ENCODE peak calls at places on chromosomes 5 and 9, in eight cellular contexts. F, O, H, D, S, A, N and M are unnamed samples.

GRCh38 chr5:159304961-159305595 is 25.2 kb downstream of the IL12B start:
- DNase-seq in S (no peak), D (no peak), A (no peak), H (peak), F (no peak), N (no peak), O (no peak), M (no peak)

GRCh38 chr9:106761493-106761892 is 101.5 kb upstream of the ZNF462 start:
- DNase-seq in O (no peak), A (no peak), S (no peak), N (no peak), H (no peak), D (no peak), F (no peak), M (no peak)

GRCh38 chr5:149747141-149747832 is 17.2 kb downstream of the PPARGC1B start:
- DNase-seq in O (no peak), F (no peak), D (no peak), H (peak), N (no peak), A (no peak), S (no peak), M (no peak)

GRCh38 chr5:96256795-96257470 is 176.1 kb downstream of the PCSK1 start:
- DNase-seq in A (no peak), F (peak), S (peak), D (no peak), O (no peak), N (no peak), H (peak), M (no peak)

GRCh38 chr9:83231039-83231438 is 168.1 kb upstream of the RASEF start:
- DNase-seq in F (no peak), O (no peak), S (no peak), A (no peak), D (no peak), N (no peak), H (no peak), M (no peak)

GRCh38 chr9:4297151-4297794 is 2.6 kb downstream of the GLIS3 start:
- DNase-seq in A (peak), S (peak), H (peak), D (no peak), O (no peak), F (peak), N (peak), M (peak)

GRCh38 chr9:12695474-12695873 is 2.3 kb downstream of the TYRP1 start:
- DNase-seq in H (no peak), A (no peak), N (no peak), S (no peak), O (no peak), F (peak), D (no peak), M (no peak)

GRCh38 chr9:16417749-16418148 is 452.7 kb downstream of the BNC2 start:
- DNase-seq in A (no peak), O (no peak), D (no peak), S (no peak), F (peak), H (no peak), N (no peak), M (no peak)

GRCh38 chr5:171367424-171368370 is 20.0 kb upstream of the NPM1 start:
- DNase-seq in O (no peak), D (no peak), N (no peak), H (no peak), F (peak), S (peak), A (no peak), M (no peak)

GRCh38 chr9:121634329-121634784 is 17.1 kb upstream of the DAB2IP start:
- DNase-seq in D (no peak), A (no peak), N (no peak), F (no peak), O (no peak), H (no peak), S (no peak), M (no peak)

GRCh38 chr5:154755361-154756202 is at the start of gene LARP1:
- DNase-seq in A (peak), S (no peak), D (no peak), O (no peak), H (no peak), F (peak), N (peak), M (peak)

GRCh38 chr9:124496075-124496893 is 10.9 kb downstream of the NR5A1 start:
- DNase-seq in S (no peak), D (no peak), O (no peak), N (no peak), F (no peak), H (no peak), A (no peak), M (no peak)

GRCh38 chr9:109497193-109498165 is 628 bp downstream of the PTPN3 start:
- DNase-seq in S (peak), N (no peak), O (no peak), D (no peak), F (peak), A (no peak), H (peak), M (no peak)

GRCh38 chr5:156330141-156330870 is 3.3 kb downstream of the SGCD start:
- DNase-seq in D (no peak), N (no peak), O (no peak), F (peak), S (no peak), A (no peak), H (no peak), M (no peak)

GRCh38 chr9:22142681-22143080 is 133.6 kb upstream of the CDKN2B start:
- DNase-seq in H (peak), S (no peak), A (no peak), O (no peak), F (peak), D (no peak), N (no peak), M (no peak)

GRCh38 chr5:10590226-10591047 is 26.6 kb downstream of the ANKRD33B start:
- DNase-seq in N (no peak), H (peak), S (peak), F (peak), O (no peak), A (no peak), D (no peak), M (no peak)

GRCh38 chr9:126482361-126483044 is 131.2 kb upstream of the LMX1B start:
- DNase-seq in N (peak), H (no peak), S (no peak), D (no peak), A (no peak), F (peak), O (no peak), M (no peak)